ENCODE peak calls at places on chromosome 10, in nine cellular contexts. L, U, V, P, O, T, E, D and X are unnamed samples.

GRCh38 chr10:75101416-75102251 is 9.8 kb upstream of the SAMD8 start:
- DNase-seq in V (no peak), L (no peak), O (no peak), D (no peak), U (no peak), P (no peak), E (no peak), T (no peak), X (no peak)

GRCh38 chr10:118259288-118259906 is 82.7 kb downstream of the FAM204A start:
- DNase-seq in P (no peak), D (no peak), E (peak), O (no peak), L (peak), U (no peak), V (peak), T (peak), X (peak)

GRCh38 chr10:50512743-50513416 is 110.9 kb downstream of the SGMS1 start:
- DNase-seq in P (no peak), T (no peak), D (no peak), E (peak), L (no peak), U (no peak), V (no peak), O (peak), X (no peak)

GRCh38 chr10:71314028-71314693 is 4.9 kb upstream of the SLC29A3 start:
- DNase-seq in U (peak), D (no peak), O (no peak), P (peak), E (peak), V (peak), T (no peak), L (no peak), X (peak)

GRCh38 chr10:17802350-17802749 is 6.8 kb upstream of the MRC1 start:
- DNase-seq in T (no peak), U (no peak), D (no peak), V (no peak), L (no peak), O (no peak), E (no peak), P (no peak), X (no peak)

GRCh38 chr10:48473704-48474103 is 131.2 kb downstream of the ARHGAP22 start:
- DNase-seq in L (no peak), V (no peak), O (no peak), E (no peak), T (peak), D (no peak), U (no peak), P (no peak), X (no peak)

GRCh38 chr10:132528064-132528800 is 9.4 kb upstream of the INPP5A start:
- DNase-seq in P (no peak), E (no peak), O (no peak), U (no peak), T (no peak), D (no peak), L (no peak), V (no peak), X (no peak)

GRCh38 chr10:103584216-103585010 is 90.9 kb downstream of the NEURL1 start:
- DNase-seq in U (no peak), E (peak), V (peak), P (no peak), D (no peak), O (peak), T (no peak), L (no peak), X (no peak)

GRCh38 chr10:60808031-60808430 is 29.8 kb downstream of the CDK1 start:
- DNase-seq in D (no peak), L (no peak), V (no peak), E (no peak), P (no peak), T (no peak), O (no peak), U (no peak), X (no peak)